ENCODE peak calls at places on chromosome 1, in four cellular contexts. One of them, this sample, is unnamed.

GRCh38 chr1:47709302-47710074 is 271.6 kb downstream of the FOXD2 start:
- DNase-seq in GM12865: no peak
- DNase-seq in NCI-H187 treated with DMSO at 0.1 percent for 48 hours: no peak
- DNase-seq in heart right ventricle: peak
- DNase-seq in this sample: no peak

GRCh38 chr1:3231826-3232225 is 162.8 kb downstream of the PRDM16 start:
- DNase-seq in GM12865: no peak
- DNase-seq in NCI-H187 treated with DMSO at 0.1 percent for 48 hours: no peak
- DNase-seq in heart right ventricle: no peak
- DNase-seq in this sample: no peak

GRCh38 chr1:167439301-167439988 is 78.9 kb downstream of the CD247 start:
- DNase-seq in GM12865: peak
- DNase-seq in NCI-H187 treated with DMSO at 0.1 percent for 48 hours: no peak
- DNase-seq in heart right ventricle: peak
- DNase-seq in this sample: peak

GRCh38 chr1:156198831-156199349 is 5.0 kb downstream of the SLC25A44 start:
- DNase-seq in GM12865: peak
- DNase-seq in NCI-H187 treated with DMSO at 0.1 percent for 48 hours: no peak
- DNase-seq in heart right ventricle: no peak
- DNase-seq in this sample: no peak

GRCh38 chr1:231216515-231216914 is 24.5 kb upstream of the GNPAT start:
- DNase-seq in GM12865: no peak
- DNase-seq in NCI-H187 treated with DMSO at 0.1 percent for 48 hours: no peak
- DNase-seq in heart right ventricle: no peak
- DNase-seq in this sample: no peak

GRCh38 chr1:44542415-44543063 is 131.7 kb downstream of the TMEM53 start:
- DNase-seq in GM12865: no peak
- DNase-seq in NCI-H187 treated with DMSO at 0.1 percent for 48 hours: no peak
- DNase-seq in heart right ventricle: no peak
- DNase-seq in this sample: no peak

GRCh38 chr1:53605181-53605580 is 133.8 kb downstream of the GLIS1 start:
- DNase-seq in GM12865: no peak
- DNase-seq in NCI-H187 treated with DMSO at 0.1 percent for 48 hours: no peak
- DNase-seq in heart right ventricle: no peak
- DNase-seq in this sample: no peak

GRCh38 chr1:204307334-204307883 is 52.3 kb downstream of the PLEKHA6 start:
- DNase-seq in GM12865: no peak
- DNase-seq in NCI-H187 treated with DMSO at 0.1 percent for 48 hours: peak
- DNase-seq in heart right ventricle: no peak
- DNase-seq in this sample: no peak

GRCh38 chr1:23477359-23478144 is 6.4 kb downstream of the ASAP3 start:
- DNase-seq in GM12865: no peak
- DNase-seq in NCI-H187 treated with DMSO at 0.1 percent for 48 hours: no peak
- DNase-seq in heart right ventricle: no peak
- DNase-seq in this sample: no peak

GRCh38 chr1:224203243-224204016 is 20.4 kb downstream of the DEGS1 start:
- DNase-seq in GM12865: peak
- DNase-seq in NCI-H187 treated with DMSO at 0.1 percent for 48 hours: no peak
- DNase-seq in heart right ventricle: peak
- DNase-seq in this sample: peak

GRCh38 chr1:106600626-106601025 is 455.8 kb upstream of the PRMT6 start:
- DNase-seq in GM12865: no peak
- DNase-seq in NCI-H187 treated with DMSO at 0.1 percent for 48 hours: no peak
- DNase-seq in heart right ventricle: no peak
- DNase-seq in this sample: no peak

GRCh38 chr1:22318279-22318983 is 133.2 kb upstream of the ZBTB40 start:
- DNase-seq in GM12865: no peak
- DNase-seq in NCI-H187 treated with DMSO at 0.1 percent for 48 hours: no peak
- DNase-seq in heart right ventricle: no peak
- DNase-seq in this sample: no peak

GRCh38 chr1:16980473-16981268 is at the start of gene MFAP2:
- DNase-seq in GM12865: no peak
- DNase-seq in NCI-H187 treated with DMSO at 0.1 percent for 48 hours: no peak
- DNase-seq in heart right ventricle: no peak
- DNase-seq in this sample: no peak

GRCh38 chr1:172167801-172168596 is 252.5 kb upstream of the C1orf105 start:
- DNase-seq in GM12865: no peak
- DNase-seq in NCI-H187 treated with DMSO at 0.1 percent for 48 hours: no peak
- DNase-seq in heart right ventricle: no peak
- DNase-seq in this sample: no peak

GRCh38 chr1:248196965-248197364 is at the start of gene OR2M3:
- DNase-seq in GM12865: no peak
- DNase-seq in NCI-H187 treated with DMSO at 0.1 percent for 48 hours: no peak
- DNase-seq in heart right ventricle: no peak
- DNase-seq in this sample: no peak

GRCh38 chr1:87104140-87104539 is 189.7 kb downstream of the HS2ST1 start:
- DNase-seq in GM12865: no peak
- DNase-seq in NCI-H187 treated with DMSO at 0.1 percent for 48 hours: no peak
- DNase-seq in heart right ventricle: no peak
- DNase-seq in this sample: no peak

This sample was measured in NAMALWA.